ENCODE peak calls at places on chromosomes 1 and 21, in seven cellular contexts. One of them, this sample, is unnamed.

GRCh38 chr1:154129392-154129970 is 25.4 kb downstream of the NUP210L start:
- DNase-seq in mesendoderm: no peak
- DNase-seq in cardiac fibroblast: peak; percentile 20
- DNase-seq in glutamatergic neuron: no peak
- DNase-seq in AG08396: peak; percentile 23
- DNase-seq in progenitor cell of endocrine pancreas: no peak
- DNase-seq in NCI-H345: no peak
- DNase-seq in this sample: no peak

GRCh38 chr1:209612646-209613350 is 29.3 kb downstream of the CAMK1G start:
- DNase-seq in mesendoderm: no peak
- DNase-seq in cardiac fibroblast: no peak
- DNase-seq in glutamatergic neuron: no peak
- DNase-seq in AG08396: no peak
- DNase-seq in progenitor cell of endocrine pancreas: no peak
- DNase-seq in NCI-H345: no peak
- DNase-seq in this sample: no peak

GRCh38 chr1:11158720-11159321 is 30.3 kb upstream of the ANGPTL7 start:
- DNase-seq in mesendoderm: no peak
- DNase-seq in cardiac fibroblast: peak; percentile 96
- DNase-seq in glutamatergic neuron: no peak
- DNase-seq in AG08396: peak; percentile 74
- DNase-seq in progenitor cell of endocrine pancreas: no peak
- DNase-seq in NCI-H345: no peak
- DNase-seq in this sample: no peak

GRCh38 chr1:174021611-174022079 is 512 bp downstream of the RC3H1 start:
- DNase-seq in mesendoderm: peak; percentile 83
- DNase-seq in cardiac fibroblast: peak; percentile 56
- DNase-seq in glutamatergic neuron: peak; percentile 66
- DNase-seq in AG08396: peak; percentile 57
- DNase-seq in progenitor cell of endocrine pancreas: peak; percentile 47
- DNase-seq in NCI-H345: no peak
- DNase-seq in this sample: peak; percentile 60

GRCh38 chr1:113683384-113684152 is 75.7 kb downstream of the PHTF1 start:
- DNase-seq in mesendoderm: no peak
- DNase-seq in cardiac fibroblast: peak; percentile 55
- DNase-seq in glutamatergic neuron: no peak
- DNase-seq in AG08396: no peak
- DNase-seq in progenitor cell of endocrine pancreas: no peak
- DNase-seq in NCI-H345: no peak
- DNase-seq in this sample: no peak

GRCh38 chr1:243946946-243947345 is 96.9 kb upstream of the AKT3 start:
- DNase-seq in mesendoderm: peak; percentile 95
- DNase-seq in cardiac fibroblast: peak; percentile 52
- DNase-seq in glutamatergic neuron: peak; percentile 35
- DNase-seq in AG08396: peak; percentile 20
- DNase-seq in progenitor cell of endocrine pancreas: no peak
- DNase-seq in NCI-H345: no peak
- DNase-seq in this sample: peak; percentile 73

GRCh38 chr1:220991959-220992704 is 112.9 kb downstream of the HLX start:
- DNase-seq in mesendoderm: no peak
- DNase-seq in cardiac fibroblast: peak; percentile 12
- DNase-seq in glutamatergic neuron: no peak
- DNase-seq in AG08396: no peak
- DNase-seq in progenitor cell of endocrine pancreas: no peak
- DNase-seq in NCI-H345: no peak
- DNase-seq in this sample: peak; percentile 41

GRCh38 chr1:109151146-109151545 is 37.2 kb downstream of the ELAPOR1 start:
- DNase-seq in mesendoderm: peak; percentile 73
- DNase-seq in cardiac fibroblast: peak; percentile 81
- DNase-seq in glutamatergic neuron: peak; percentile 23
- DNase-seq in AG08396: peak; percentile 71
- DNase-seq in progenitor cell of endocrine pancreas: no peak
- DNase-seq in NCI-H345: peak; percentile 28
- DNase-seq in this sample: peak; percentile 70

GRCh38 chr1:97069312-97069711 is 347.7 kb downstream of the PTBP2 start:
- DNase-seq in mesendoderm: peak; percentile 9
- DNase-seq in cardiac fibroblast: no peak
- DNase-seq in glutamatergic neuron: no peak
- DNase-seq in AG08396: no peak
- DNase-seq in progenitor cell of endocrine pancreas: no peak
- DNase-seq in NCI-H345: no peak
- DNase-seq in this sample: no peak

GRCh38 chr1:96076589-96076988 is 645.0 kb upstream of the PTBP2 start:
- DNase-seq in mesendoderm: no peak
- DNase-seq in cardiac fibroblast: no peak
- DNase-seq in glutamatergic neuron: no peak
- DNase-seq in AG08396: no peak
- DNase-seq in progenitor cell of endocrine pancreas: no peak
- DNase-seq in NCI-H345: no peak
- DNase-seq in this sample: no peak

GRCh38 chr1:94321662-94322061 is 84.3 kb upstream of the ARHGAP29 start:
- DNase-seq in mesendoderm: no peak
- DNase-seq in cardiac fibroblast: no peak
- DNase-seq in glutamatergic neuron: no peak
- DNase-seq in AG08396: no peak
- DNase-seq in progenitor cell of endocrine pancreas: no peak
- DNase-seq in NCI-H345: no peak
- DNase-seq in this sample: no peak

GRCh38 chr1:228297822-228298221 is 90.0 kb downstream of the OBSCN start:
- DNase-seq in mesendoderm: no peak
- DNase-seq in cardiac fibroblast: no peak
- DNase-seq in glutamatergic neuron: no peak
- DNase-seq in AG08396: no peak
- DNase-seq in progenitor cell of endocrine pancreas: no peak
- DNase-seq in NCI-H345: no peak
- DNase-seq in this sample: no peak

GRCh38 chr1:95007687-95008086 is 65.1 kb downstream of the ALG14 start:
- DNase-seq in mesendoderm: no peak
- DNase-seq in cardiac fibroblast: no peak
- DNase-seq in glutamatergic neuron: no peak
- DNase-seq in AG08396: no peak
- DNase-seq in progenitor cell of endocrine pancreas: no peak
- DNase-seq in NCI-H345: no peak
- DNase-seq in this sample: no peak

GRCh38 chr1:214401666-214402065 is 120.7 kb downstream of the SMYD2 start:
- DNase-seq in mesendoderm: no peak
- DNase-seq in cardiac fibroblast: no peak
- DNase-seq in glutamatergic neuron: no peak
- DNase-seq in AG08396: no peak
- DNase-seq in progenitor cell of endocrine pancreas: no peak
- DNase-seq in NCI-H345: no peak
- DNase-seq in this sample: no peak

GRCh38 chr21:33289199-33289819 is 23.1 kb downstream of the IL10RB start:
- DNase-seq in mesendoderm: peak; percentile 63
- DNase-seq in cardiac fibroblast: no peak
- DNase-seq in glutamatergic neuron: no peak
- DNase-seq in AG08396: no peak
- DNase-seq in progenitor cell of endocrine pancreas: no peak
- DNase-seq in NCI-H345: no peak
- DNase-seq in this sample: no peak

GRCh38 chr1:171769171-171769570 is 12.3 kb upstream of the METTL13 start:
- DNase-seq in mesendoderm: no peak
- DNase-seq in cardiac fibroblast: no peak
- DNase-seq in glutamatergic neuron: no peak
- DNase-seq in AG08396: no peak
- DNase-seq in progenitor cell of endocrine pancreas: no peak
- DNase-seq in NCI-H345: no peak
- DNase-seq in this sample: no peak

GRCh38 chr1:214427871-214428277 is 123.5 kb downstream of the PTPN14 start:
- DNase-seq in mesendoderm: peak; percentile 60
- DNase-seq in cardiac fibroblast: peak; percentile 95
- DNase-seq in glutamatergic neuron: no peak
- DNase-seq in AG08396: peak; percentile 48
- DNase-seq in progenitor cell of endocrine pancreas: no peak
- DNase-seq in NCI-H345: no peak
- DNase-seq in this sample: no peak

GRCh38 chr1:7827134-7827955 is 25.5 kb downstream of the UTS2 start:
- DNase-seq in mesendoderm: no peak
- DNase-seq in cardiac fibroblast: no peak
- DNase-seq in glutamatergic neuron: peak; percentile 18
- DNase-seq in AG08396: no peak
- DNase-seq in progenitor cell of endocrine pancreas: no peak
- DNase-seq in NCI-H345: no peak
- DNase-seq in this sample: no peak

GRCh38 chr21:41885341-41886024 is 6.3 kb upstream of the PRDM15 start:
- DNase-seq in mesendoderm: no peak
- DNase-seq in cardiac fibroblast: no peak
- DNase-seq in glutamatergic neuron: no peak
- DNase-seq in AG08396: peak; percentile 33
- DNase-seq in progenitor cell of endocrine pancreas: no peak
- DNase-seq in NCI-H345: no peak
- DNase-seq in this sample: no peak

GRCh38 chr21:45670731-45671130 is 27.2 kb downstream of the PCBP3 start:
- DNase-seq in mesendoderm: no peak
- DNase-seq in cardiac fibroblast: no peak
- DNase-seq in glutamatergic neuron: no peak
- DNase-seq in AG08396: no peak
- DNase-seq in progenitor cell of endocrine pancreas: no peak
- DNase-seq in NCI-H345: peak; percentile 8
- DNase-seq in this sample: no peak

GRCh38 chr1:58909162-58909560 is 125.3 kb upstream of the JUN start:
- DNase-seq in mesendoderm: no peak
- DNase-seq in cardiac fibroblast: peak; percentile 87
- DNase-seq in glutamatergic neuron: no peak
- DNase-seq in AG08396: peak; percentile 71
- DNase-seq in progenitor cell of endocrine pancreas: no peak
- DNase-seq in NCI-H345: no peak
- DNase-seq in this sample: no peak

GRCh38 chr1:103363008-103363365 is 162.5 kb upstream of the RNPC3 start:
- DNase-seq in mesendoderm: no peak
- DNase-seq in cardiac fibroblast: no peak
- DNase-seq in glutamatergic neuron: no peak
- DNase-seq in AG08396: no peak
- DNase-seq in progenitor cell of endocrine pancreas: no peak
- DNase-seq in NCI-H345: no peak
- DNase-seq in this sample: no peak

GRCh38 chr1:165641276-165641987 is 10.4 kb downstream of the MGST3 start:
- DNase-seq in mesendoderm: no peak
- DNase-seq in cardiac fibroblast: peak; percentile 24
- DNase-seq in glutamatergic neuron: no peak
- DNase-seq in AG08396: no peak
- DNase-seq in progenitor cell of endocrine pancreas: no peak
- DNase-seq in NCI-H345: no peak
- DNase-seq in this sample: no peak

GRCh38 chr1:93584238-93585003 is 97.2 kb downstream of the BCAR3 start:
- DNase-seq in mesendoderm: no peak
- DNase-seq in cardiac fibroblast: no peak
- DNase-seq in glutamatergic neuron: no peak
- DNase-seq in AG08396: no peak
- DNase-seq in progenitor cell of endocrine pancreas: no peak
- DNase-seq in NCI-H345: no peak
- DNase-seq in this sample: no peak

GRCh38 chr1:204321665-204322064 is 38.1 kb downstream of the PLEKHA6 start:
- DNase-seq in mesendoderm: no peak
- DNase-seq in cardiac fibroblast: no peak
- DNase-seq in glutamatergic neuron: no peak
- DNase-seq in AG08396: peak; percentile 39
- DNase-seq in progenitor cell of endocrine pancreas: no peak
- DNase-seq in NCI-H345: no peak
- DNase-seq in this sample: no peak

GRCh38 chr1:185352067-185352466 is 35.0 kb upstream of the IVNS1ABP start:
- DNase-seq in mesendoderm: no peak
- DNase-seq in cardiac fibroblast: peak; percentile 56
- DNase-seq in glutamatergic neuron: no peak
- DNase-seq in AG08396: no peak
- DNase-seq in progenitor cell of endocrine pancreas: no peak
- DNase-seq in NCI-H345: no peak
- DNase-seq in this sample: no peak

GRCh38 chr1:29424266-29424665 is 187.9 kb downstream of the PTPRU start:
- DNase-seq in mesendoderm: no peak
- DNase-seq in cardiac fibroblast: no peak
- DNase-seq in glutamatergic neuron: no peak
- DNase-seq in AG08396: no peak
- DNase-seq in progenitor cell of endocrine pancreas: no peak
- DNase-seq in NCI-H345: no peak
- DNase-seq in this sample: no peak

GRCh38 chr1:45348609-45348965 is 8.3 kb upstream of the MUTYH start:
- DNase-seq in mesendoderm: no peak
- DNase-seq in cardiac fibroblast: no peak
- DNase-seq in glutamatergic neuron: no peak
- DNase-seq in AG08396: no peak
- DNase-seq in progenitor cell of endocrine pancreas: no peak
- DNase-seq in NCI-H345: no peak
- DNase-seq in this sample: no peak

GRCh38 chr1:183646780-183647179 is 6.3 kb downstream of the APOBEC4 start:
- DNase-seq in mesendoderm: no peak
- DNase-seq in cardiac fibroblast: no peak
- DNase-seq in glutamatergic neuron: no peak
- DNase-seq in AG08396: no peak
- DNase-seq in progenitor cell of endocrine pancreas: no peak
- DNase-seq in NCI-H345: no peak
- DNase-seq in this sample: no peak

GRCh38 chr21:38968887-38969543 is 163.3 kb downstream of the ETS2 start:
- DNase-seq in mesendoderm: no peak
- DNase-seq in cardiac fibroblast: no peak
- DNase-seq in glutamatergic neuron: no peak
- DNase-seq in AG08396: no peak
- DNase-seq in progenitor cell of endocrine pancreas: no peak
- DNase-seq in NCI-H345: no peak
- DNase-seq in this sample: no peak

GRCh38 chr1:4716406-4716805 is 62.0 kb downstream of the AJAP1 start:
- DNase-seq in mesendoderm: no peak
- DNase-seq in cardiac fibroblast: no peak
- DNase-seq in glutamatergic neuron: no peak
- DNase-seq in AG08396: no peak
- DNase-seq in progenitor cell of endocrine pancreas: no peak
- DNase-seq in NCI-H345: no peak
- DNase-seq in this sample: no peak

GRCh38 chr1:201761871-201762270 is 67.1 kb upstream of the IPO9 start:
- DNase-seq in mesendoderm: peak; percentile 79
- DNase-seq in cardiac fibroblast: no peak
- DNase-seq in glutamatergic neuron: no peak
- DNase-seq in AG08396: no peak
- DNase-seq in progenitor cell of endocrine pancreas: no peak
- DNase-seq in NCI-H345: no peak
- DNase-seq in this sample: no peak

GRCh38 chr1:112840631-112841624 is 115.1 kb downstream of the SLC16A1 start:
- DNase-seq in mesendoderm: peak; percentile 82
- DNase-seq in cardiac fibroblast: peak; percentile 16
- DNase-seq in glutamatergic neuron: no peak
- DNase-seq in AG08396: no peak
- DNase-seq in progenitor cell of endocrine pancreas: no peak
- DNase-seq in NCI-H345: peak; percentile 71
- DNase-seq in this sample: no peak

GRCh38 chr1:200890818-200891773 is 3.6 kb upstream of the INAVA start:
- DNase-seq in mesendoderm: peak; percentile 97
- DNase-seq in cardiac fibroblast: peak; percentile 56
- DNase-seq in glutamatergic neuron: peak; percentile 69
- DNase-seq in AG08396: peak; percentile 83
- DNase-seq in progenitor cell of endocrine pancreas: peak; percentile 66
- DNase-seq in NCI-H345: no peak
- DNase-seq in this sample: peak; percentile 91

GRCh38 chr1:184634296-184634695 is 120.4 kb downstream of the EDEM3 start:
- DNase-seq in mesendoderm: no peak
- DNase-seq in cardiac fibroblast: no peak
- DNase-seq in glutamatergic neuron: no peak
- DNase-seq in AG08396: no peak
- DNase-seq in progenitor cell of endocrine pancreas: no peak
- DNase-seq in NCI-H345: no peak
- DNase-seq in this sample: peak; percentile 74